ENCODE peak calls at places on chromosomes 3 and 15, in seven cellular contexts. M is IMR-90, B is neuronal stem cell, G is mesendoderm, U is H9, E is mesenchymal stem cell, Z is H1. F is an unnamed sample.
A peak's percentile ranks its signal among the peaks of the same experiment; 100 is the strongest.

GRCh38 chr15:64845183-64845611 is 3.5 kb downstream of the PLEKHO2 start:
- DNase-seq in M (no peak), B (no peak), G (no peak), U (no peak), E (no peak), Z (no peak), F (no peak)

GRCh38 chr3:14284694-14285404 is 106.2 kb downstream of the LSM3 start:
- DNase-seq in M (no peak), B (no peak), G (no peak), U (no peak), E (no peak), Z (no peak), F (no peak)

GRCh38 chr3:128619146-128619890 is 31.3 kb downstream of the RPN1 start:
- DNase-seq in M (peak; percentile 96), B (no peak), G (no peak), U (no peak), E (peak; percentile 95), Z (no peak), F (peak; percentile 57)

GRCh38 chr3:55482496-55483195 is 4.5 kb downstream of the WNT5A start:
- DNase-seq in M (peak; percentile 79), B (peak; percentile 37), G (peak; percentile 64), U (peak; percentile 69), E (peak; percentile 86), Z (peak; percentile 76), F (no peak)

GRCh38 chr15:47756872-47757271 is 39.6 kb downstream of the SEMA6D start:
- DNase-seq in M (peak; percentile 91), B (no peak), G (peak; percentile 66), U (no peak), E (peak; percentile 80), Z (no peak), F (peak; percentile 76)

GRCh38 chr15:64581408-64581761 is 121.0 kb downstream of the ZNF609 start:
- DNase-seq in M (no peak), B (no peak), G (no peak), U (no peak), E (no peak), Z (no peak), F (no peak)

GRCh38 chr3:72487946-72488735 is 360.1 kb downstream of the SHQ1 start:
- DNase-seq in M (peak; percentile 15), B (no peak), G (no peak), U (no peak), E (peak; percentile 67), Z (no peak), F (no peak)

GRCh38 chr3:52827866-52828376 is 2.6 kb downstream of the ITIH4 start:
- DNase-seq in M (no peak), B (no peak), G (peak; percentile 44), U (no peak), E (no peak), Z (no peak), F (no peak)

GRCh38 chr3:100299031-100299430 is 35.5 kb upstream of the NIT2 start:
- DNase-seq in M (no peak), B (no peak), G (no peak), U (no peak), E (no peak), Z (no peak), F (no peak)

GRCh38 chr15:90231028-90232017 is 2.4 kb downstream of the CIB1 start:
- DNase-seq in M (no peak), B (no peak), G (no peak), U (no peak), E (no peak), Z (no peak), F (peak; percentile 28)

GRCh38 chr3:133491481-133492059 is 81.9 kb upstream of the CDV3 start:
- DNase-seq in M (no peak), B (no peak), G (no peak), U (no peak), E (no peak), Z (no peak), F (no peak)
- H3K18ac ChIP-seq in M (no peak overlapping the region), B (peak overlapping the region; percentile 65), G (no peak overlapping the region), U (no peak overlapping the region), E (no peak overlapping the region), Z (no peak overlapping the region), F (no peak overlapping the region)

DNA sequence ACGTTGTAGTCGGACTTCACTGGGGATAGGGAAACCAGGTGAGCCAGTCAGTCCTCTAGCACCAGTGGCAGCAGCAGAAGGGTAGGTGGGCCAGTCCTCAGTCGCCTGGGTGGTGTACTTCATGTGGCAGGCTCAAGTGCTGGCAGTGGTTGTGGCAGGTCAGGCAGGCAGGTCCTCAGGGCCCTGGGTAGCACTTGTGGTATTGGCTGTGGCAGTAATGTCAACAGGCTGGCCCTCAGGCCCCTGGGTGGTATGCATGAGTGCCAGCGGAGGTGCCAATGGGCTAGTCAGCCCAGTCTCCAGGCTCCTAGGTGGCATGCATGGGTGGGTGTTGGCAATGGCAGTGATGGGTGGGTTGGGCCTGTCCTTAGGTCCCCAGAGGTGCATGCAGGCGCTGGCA is 40.6 kb downstream of the FAIM start:
- DNase-seq in M (no peak), B (no peak), G (no peak), U (no peak), E (no peak), Z (no peak), F (no peak)
- H3K18ac ChIP-seq in M (no peak overlapping the region), B (no peak overlapping the region), G (no peak overlapping the region), U (no peak overlapping the region), E (no peak overlapping the region), Z (no peak overlapping the region), F (no peak overlapping the region)

GRCh38 chr3:132135628-132136333 is 101.0 kb upstream of the CPNE4 start:
- DNase-seq in M (peak; percentile 99), B (peak; percentile 14), G (peak; percentile 96), U (peak; percentile 38), E (peak; percentile 84), Z (no peak), F (peak; percentile 82)
- H3K18ac ChIP-seq in M (peak overlapping the region; percentile 97), B (no peak overlapping the region), G (no peak overlapping the region), U (no peak overlapping the region), E (no peak overlapping the region), Z (no peak overlapping the region), F (no peak overlapping the region)

GRCh38 chr3:42189071-42189470 is 76.9 kb downstream of the CCK start:
- DNase-seq in M (no peak), B (no peak), G (no peak), U (no peak), E (no peak), Z (no peak), F (no peak)
- H3K18ac ChIP-seq in M (no peak overlapping the region), B (no peak overlapping the region), G (no peak overlapping the region), U (no peak overlapping the region), E (no peak overlapping the region), Z (no peak overlapping the region), F (no peak overlapping the region)

GRCh38 chr15:31128919-31129768 is 27.6 kb upstream of the TRPM1 start:
- DNase-seq in M (peak; percentile 57), B (peak; percentile 57), G (peak; percentile 65), U (peak; percentile 76), E (peak; percentile 42), Z (peak; percentile 97), F (peak; percentile 73)

GRCh38 chr15:31128477-31128876 is 27.0 kb upstream of the TRPM1 start:
- DNase-seq in M (no peak), B (no peak), G (no peak), U (no peak), E (no peak), Z (no peak), F (no peak)

GRCh38 chr15:31127596-31128261 is 26.2 kb upstream of the TRPM1 start:
- DNase-seq in M (no peak), B (no peak), G (no peak), U (no peak), E (no peak), Z (no peak), F (no peak)

GRCh38 chr15:31129769-31130303 is 28.3 kb upstream of the TRPM1 start:
- DNase-seq in M (no peak), B (no peak), G (no peak), U (no peak), E (no peak), Z (no peak), F (no peak)

GRCh38 chr15:31125061-31125460 is 23.5 kb upstream of the TRPM1 start:
- DNase-seq in M (no peak), B (no peak), G (no peak), U (no peak), E (no peak), Z (no peak), F (no peak)
- H3K18ac ChIP-seq in M (no peak overlapping the region), B (no peak overlapping the region), G (no peak overlapping the region), U (no peak overlapping the region), E (no peak overlapping the region), Z (no peak overlapping the region), F (no peak overlapping the region)

GRCh38 chr3:195891431-195892104 is 16.8 kb downstream of the TNK2 start:
- DNase-seq in M (no peak), B (no peak), G (no peak), U (no peak), E (no peak), Z (no peak), F (no peak)

GRCh38 chr3:195888311-195888761 is 20.0 kb downstream of the TNK2 start:
- DNase-seq in M (no peak), B (no peak), G (no peak), U (no peak), E (no peak), Z (no peak), F (no peak)

GRCh38 chr3:195889843-195890407 is 18.4 kb downstream of the TNK2 start:
- DNase-seq in M (no peak), B (no peak), G (no peak), U (no peak), E (no peak), Z (peak; percentile 71), F (no peak)

GRCh38 chr3:195887670-195888069 is 20.7 kb downstream of the TNK2 start:
- DNase-seq in M (no peak), B (no peak), G (no peak), U (no peak), E (no peak), Z (no peak), F (no peak)

DNA sequence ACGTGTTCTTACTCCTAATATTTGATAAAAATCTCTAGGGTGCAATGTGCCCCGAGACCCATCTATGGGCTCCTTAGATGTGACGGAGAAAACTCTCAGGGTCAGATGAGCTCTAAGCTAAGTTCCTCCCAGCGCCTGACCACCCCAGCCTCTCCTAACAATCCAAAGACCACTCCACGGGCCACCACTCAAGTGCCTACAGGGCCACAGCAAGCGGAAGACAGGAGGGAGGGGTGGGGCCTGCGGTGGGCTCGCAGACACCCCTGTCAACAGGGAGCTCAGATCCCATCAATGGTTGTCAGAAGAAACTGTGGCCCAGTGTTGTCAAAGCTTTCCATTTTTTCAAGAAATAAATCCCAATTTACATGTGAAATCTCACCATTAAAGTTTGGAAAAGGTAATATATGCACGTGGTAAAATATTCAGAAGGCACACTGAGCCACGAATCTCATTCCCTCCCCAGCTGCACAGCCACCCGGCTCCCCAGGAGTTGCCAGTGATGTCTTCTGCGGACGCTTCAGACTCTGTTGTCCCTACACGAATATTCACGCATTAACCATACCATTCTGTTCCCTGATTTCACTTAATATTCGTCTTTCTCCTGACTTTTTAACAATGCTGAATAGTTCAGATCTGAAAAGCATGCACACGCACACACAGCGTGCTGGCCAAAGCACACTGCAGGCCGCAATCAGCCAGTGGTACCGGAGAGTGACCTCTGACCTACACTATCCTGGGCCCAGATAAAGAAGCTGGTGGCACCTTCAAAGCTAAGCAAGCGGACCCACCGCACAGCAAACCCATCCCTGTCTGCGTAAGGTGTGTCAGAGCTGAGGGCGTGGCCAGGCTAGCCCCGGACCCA is 19.1 kb downstream of the TNK2 start:
- DNase-seq in M (no peak), B (no peak), G (no peak), U (no peak), E (no peak), Z (no peak), F (no peak)
- H3K18ac ChIP-seq in M (no peak overlapping the region), B (peak overlapping the region; percentile 79), G (no peak overlapping the region), U (no peak overlapping the region), E (peak overlapping the region; percentile 24), Z (peak overlapping the region; percentile 26), F (no peak overlapping the region)